ENCODE peak calls at places on chromosome 1, in seven cellular contexts. G is ovary, Q is HFF-Myc, B is AG09309, I is prostate gland, K is cardiac fibroblast, H is heart left ventricle. Y is an unnamed sample.

GRCh38 chr1:18883636-18884418 is 18.5 kb downstream of the ALDH4A1 start:
- DNase-seq in K (peak; percentile 75), I (peak; percentile 69), G (peak; percentile 75), Q (peak; percentile 35), H (peak; percentile 59), B (peak; percentile 27), Y (peak; percentile 71)

GRCh38 chr1:94927405-94928175 is 680 bp upstream of the CNN3 start:
- DNase-seq in Q (no peak), H (no peak), B (no peak), I (peak; percentile 25), G (no peak), K (peak; percentile 55), Y (peak; percentile 75)

GRCh38 chr1:236280438-236281285 is 1.1 kb downstream of the ERO1B start:
- DNase-seq in G (no peak), K (no peak), I (peak; percentile 18), Q (no peak), B (no peak), H (peak; percentile 14), Y (peak; percentile 6)

GRCh38 chr1:116380499-116381316 is 7.7 kb downstream of the ATP1A1 start:
- DNase-seq in Q (no peak), H (no peak), B (no peak), K (peak; percentile 21), G (no peak), I (no peak), Y (no peak)

GRCh38 chr1:67158401-67158800 is 7.9 kb upstream of the IL23R start:
- DNase-seq in G (no peak), B (no peak), K (no peak), H (no peak), Q (no peak), I (no peak), Y (no peak)

GRCh38 chr1:39761557-39762260 is 9.4 kb downstream of the OXCT2 start:
- DNase-seq in G (no peak), I (no peak), H (no peak), B (no peak), Q (no peak), K (no peak), Y (no peak)

GRCh38 chr1:111116496-111116895 is 23.4 kb downstream of the DRAM2 start:
- DNase-seq in I (no peak), Q (no peak), G (no peak), B (no peak), H (no peak), K (no peak), Y (no peak)

GRCh38 chr1:182195733-182196132 is 134.2 kb upstream of the ZNF648 start:
- DNase-seq in H (no peak), K (no peak), I (no peak), B (no peak), Q (no peak), G (no peak), Y (no peak)

GRCh38 chr1:9201421-9202239 is 32.9 kb upstream of the H6PD start:
- DNase-seq in K (peak; percentile 72), Q (no peak), I (no peak), H (no peak), B (no peak), G (peak; percentile 50), Y (peak; percentile 92)

GRCh38 chr1:31423418-31423947 is 10.5 kb downstream of the SERINC2 start:
- DNase-seq in H (no peak), I (no peak), K (no peak), Q (no peak), B (no peak), G (no peak), Y (no peak)
- H3K4me3 ChIP-seq in H (no peak overlapping the region), I (no peak overlapping the region), K (no peak overlapping the region), Q (no peak overlapping the region), B (no peak overlapping the region), G (no peak overlapping the region), Y (no peak overlapping the region)

GRCh38 chr1:169105087-169105433 is 1.4 kb upstream of the ATP1B1 start:
- DNase-seq in K (no peak), Q (no peak), I (no peak), G (peak; percentile 36), B (no peak), H (no peak), Y (no peak)
- H3K4me3 ChIP-seq in K (no peak overlapping the region), Q (no peak overlapping the region), I (no peak overlapping the region), G (no peak overlapping the region), B (no peak overlapping the region), H (peak overlapping the region; percentile 79), Y (no peak overlapping the region)

GRCh38 chr1:25765152-25765909 is 34.7 kb upstream of the SELENON start:
- DNase-seq in K (no peak), B (no peak), G (no peak), H (no peak), I (no peak), Q (no peak), Y (no peak)
- H3K4me3 ChIP-seq in K (no peak overlapping the region), B (no peak overlapping the region), G (no peak overlapping the region), H (no peak overlapping the region), I (no peak overlapping the region), Q (no peak overlapping the region), Y (no peak overlapping the region)

GRCh38 chr1:207817778-207818751 is 66.2 kb downstream of the CD46 start:
- DNase-seq in Q (no peak), H (no peak), I (no peak), K (no peak), G (no peak), B (no peak), Y (no peak)
- H3K4me3 ChIP-seq in Q (no peak overlapping the region), H (peak overlapping the region; percentile 92), I (peak overlapping the region; percentile 8), K (no peak overlapping the region), G (no peak overlapping the region), B (no peak overlapping the region), Y (no peak overlapping the region)

DNA sequence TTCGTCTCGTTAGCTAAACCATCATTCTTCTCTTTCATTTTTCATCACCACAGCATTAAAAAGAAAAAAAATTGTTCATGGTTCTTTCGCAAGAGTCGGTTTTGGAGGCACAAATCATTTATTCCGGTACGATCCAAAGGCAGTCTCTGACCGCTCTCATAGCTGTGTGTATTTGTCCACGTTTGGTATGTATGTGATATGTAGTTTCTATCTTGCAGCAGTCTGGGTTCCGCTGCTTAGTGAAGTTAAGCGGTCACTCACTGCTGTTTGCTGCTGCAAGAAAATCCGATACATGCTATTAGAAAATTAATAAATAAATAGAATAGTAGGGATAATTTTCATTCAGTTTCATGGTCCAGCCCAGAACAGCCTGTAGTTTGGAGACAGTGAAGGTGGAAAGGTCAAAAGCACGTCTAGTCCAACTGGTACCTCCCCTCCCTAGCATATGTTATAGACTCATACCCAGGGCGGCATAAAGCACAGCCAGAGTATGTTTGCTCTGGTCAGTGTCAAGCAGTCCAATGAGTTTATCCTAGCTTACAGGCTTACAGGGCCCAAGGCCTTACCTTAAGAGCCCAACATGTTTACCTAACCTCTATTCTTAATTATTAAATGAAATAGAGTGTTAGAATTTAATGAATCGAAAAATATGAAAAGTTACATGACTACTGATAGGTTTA is 2.5 kb downstream of the FMN2 start:
- DNase-seq in K (no peak), G (no peak), I (no peak), B (no peak), H (no peak), Q (no peak), Y (no peak)
- H3K4me3 ChIP-seq in K (no peak overlapping the region), G (no peak overlapping the region), I (no peak overlapping the region), B (peak overlapping the region; percentile 77), H (no peak overlapping the region), Q (peak overlapping the region; percentile 86), Y (no peak overlapping the region)

DNA sequence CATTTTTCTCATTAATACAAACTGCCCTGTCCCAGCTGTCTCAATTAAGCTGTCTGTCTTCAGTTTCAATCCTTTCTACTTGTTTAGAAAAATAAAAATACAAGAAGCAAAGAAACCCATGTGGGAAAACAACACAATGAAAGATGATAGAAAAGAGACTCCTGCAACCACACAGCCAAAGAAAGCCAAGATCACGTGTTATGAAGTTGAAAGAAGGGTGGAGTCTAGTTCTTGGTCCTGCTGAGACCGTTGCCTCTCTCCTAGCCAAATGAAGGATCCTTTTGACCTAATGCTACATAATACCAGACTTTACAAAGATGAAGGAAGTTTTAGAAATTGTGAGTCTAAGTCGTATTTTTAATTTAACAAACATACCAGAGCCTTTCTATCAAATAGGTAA is 218.8 kb upstream of the RRP15 start:
- DNase-seq in H (no peak), B (no peak), G (no peak), I (no peak), K (no peak), Q (no peak), Y (no peak)
- H3K4me3 ChIP-seq in H (no peak overlapping the region), B (no peak overlapping the region), G (no peak overlapping the region), I (no peak overlapping the region), K (no peak overlapping the region), Q (no peak overlapping the region), Y (no peak overlapping the region)

GRCh38 chr1:17440827-17441168 is 1.3 kb upstream of the RCC2 start:
- DNase-seq in H (no peak), B (no peak), Q (no peak), K (no peak), G (no peak), I (no peak), Y (peak; percentile 16)

GRCh38 chr1:17442841-17443240 is 3.4 kb upstream of the RCC2 start:
- DNase-seq in Q (no peak), B (no peak), I (no peak), G (no peak), K (no peak), H (no peak), Y (no peak)

GRCh38 chr1:17440074-17440826 is 773 bp upstream of the RCC2 start:
- DNase-seq in H (no peak), B (no peak), I (no peak), G (no peak), K (no peak), Q (no peak), Y (peak; percentile 16)

GRCh38 chr1:17441993-17442357 is 2.5 kb upstream of the RCC2 start:
- DNase-seq in Q (no peak), I (no peak), G (no peak), H (no peak), K (no peak), B (no peak), Y (no peak)

GRCh38 chr1:17441265-17441992 is 2.0 kb upstream of the RCC2 start:
- DNase-seq in K (peak; percentile 65), H (no peak), G (no peak), Q (no peak), I (peak; percentile 42), B (peak; percentile 47), Y (peak; percentile 38)
- H3K4me3 ChIP-seq in K (no peak overlapping the region), H (no peak overlapping the region), G (no peak overlapping the region), Q (no peak overlapping the region), I (no peak overlapping the region), B (no peak overlapping the region), Y (no peak overlapping the region)

DNA sequence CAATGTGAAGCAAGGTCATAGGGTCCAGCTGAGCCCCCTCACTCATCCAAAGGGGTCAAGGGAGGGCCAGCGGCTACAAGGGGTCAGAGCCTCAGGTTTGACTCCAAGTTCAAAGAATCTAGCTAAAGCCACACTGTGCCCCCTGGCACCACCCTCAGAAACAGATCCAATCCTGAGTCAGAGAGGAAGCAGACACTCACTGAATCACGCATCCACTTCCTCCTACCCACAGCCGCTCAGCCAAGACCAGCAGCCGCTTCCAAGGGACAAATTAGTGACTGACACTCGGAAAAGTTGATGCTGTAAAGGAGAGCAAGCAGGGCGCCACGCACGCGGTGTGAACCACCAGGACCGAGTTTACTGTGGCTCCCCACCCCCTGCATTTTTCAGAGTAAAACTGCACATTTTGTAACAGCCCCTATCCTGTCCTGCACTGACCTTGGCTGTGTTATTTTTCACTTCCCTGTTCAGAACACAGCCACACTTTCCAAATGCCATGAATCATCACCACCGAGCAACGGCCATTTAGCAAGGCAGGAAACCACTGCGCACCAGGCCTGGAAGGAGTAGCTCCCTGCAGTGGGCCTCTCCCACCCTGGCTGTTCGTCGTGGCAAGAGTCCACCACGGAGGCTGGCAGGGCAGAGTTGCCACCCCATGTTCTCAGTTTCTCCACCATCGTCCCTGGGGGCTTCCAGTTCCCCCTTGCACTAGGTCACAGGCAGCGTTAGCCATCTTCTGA is 147.8 kb downstream of the TOMM20 start:
- DNase-seq in H (peak; percentile 81), G (peak; percentile 76), Q (peak; percentile 78), I (no peak), B (peak; percentile 79), K (peak; percentile 99), Y (peak; percentile 99)
- H3K4me3 ChIP-seq in H (peak overlapping the region; percentile 22), G (no peak overlapping the region), Q (no peak overlapping the region), I (no peak overlapping the region), B (no peak overlapping the region), K (peak overlapping the region; percentile 24), Y (no peak overlapping the region)

Y was measured in mesenchymal stem cell.